ENCODE peak calls at places on chromosome 20, in ten cellular contexts. R is NCI-H82; Y is spleen; H is progenitor cell of endocrine pancreas; T is H9; K is stimulated activated CD4-positive, alpha-beta T cell treated with anti-CD3 and anti-CD28 coated beads, Interleukin-1b, Interleukin-23, amount 100 ng/mL, for 4 hours; M is iPS DF 19.7; B is GM10248; G is glutamatergic neuron; E is iPS-NIHi11. I is an unnamed sample.

GRCh38 chr20:33947709-33948295 is 45.9 kb upstream of the RALY start:
- DNase-seq in E (peak), K (no peak), H (no peak), B (no peak), Y (no peak), T (peak), R (peak), M (peak), G (peak), I (no peak)

GRCh38 chr20:301886-302848 is 4.8 kb downstream of the ZCCHC3 start:
- DNase-seq in E (no peak), K (no peak), R (no peak), B (no peak), T (no peak), G (no peak), H (no peak), Y (no peak), M (no peak), I (no peak)

GRCh38 chr20:10040070-10040970 is 5.5 kb downstream of the ANKEF1 start:
- DNase-seq in R (peak), M (no peak), G (no peak), K (no peak), H (no peak), B (no peak), Y (no peak), E (no peak), T (no peak), I (no peak)

GRCh38 chr20:50694379-50695143 is 3.2 kb upstream of the RIPOR3 start:
- DNase-seq in H (no peak), G (no peak), B (no peak), M (no peak), R (no peak), E (no peak), T (no peak), K (no peak), Y (no peak), I (no peak)

GRCh38 chr20:59141818-59142581 is 21.6 kb upstream of the ZNF831 start:
- DNase-seq in Y (no peak), R (peak), K (no peak), T (no peak), G (no peak), E (peak), B (no peak), M (peak), H (no peak), I (no peak)

GRCh38 chr20:60649541-60649940 is 602.5 kb upstream of the CDH4 start:
- DNase-seq in T (no peak), Y (no peak), G (no peak), K (no peak), B (no peak), M (no peak), R (no peak), H (no peak), E (no peak), I (no peak)

GRCh38 chr20:62368303-62368628 is 1.2 kb upstream of the LAMA5 start:
- DNase-seq in R (no peak), K (no peak), M (no peak), T (no peak), E (no peak), B (no peak), G (no peak), Y (no peak), H (no peak), I (no peak)

GRCh38 chr20:41086402-41087324 is 50.7 kb upstream of the PLCG1 start:
- DNase-seq in H (no peak), K (no peak), B (no peak), M (no peak), E (no peak), Y (no peak), T (no peak), G (no peak), R (no peak), I (no peak)

GRCh38 chr20:8020314-8021079 is 936 bp upstream of the TMX4 start:
- DNase-seq in H (no peak), G (no peak), M (no peak), K (no peak), R (peak), T (no peak), Y (no peak), E (no peak), B (peak), I (no peak)

GRCh38 chr20:49656304-49656703 is 57.4 kb downstream of the B4GALT5 start:
- DNase-seq in H (no peak), M (no peak), R (no peak), T (no peak), G (no peak), Y (no peak), K (no peak), E (no peak), B (no peak), I (no peak)

GRCh38 chr20:57838670-57839142 is 128.9 kb upstream of the PMEPA1 start:
- DNase-seq in Y (no peak), E (no peak), K (no peak), H (no peak), T (peak), M (no peak), R (peak), B (no peak), G (no peak), I (no peak)

GRCh38 chr20:40536866-40537265 is 152.2 kb downstream of the MAFB start:
- DNase-seq in B (no peak), R (no peak), Y (no peak), E (no peak), T (no peak), G (no peak), K (no peak), H (no peak), M (no peak), I (no peak)

GRCh38 chr20:56483970-56484369 is 15.5 kb downstream of the RTF2 start:
- DNase-seq in E (no peak), K (no peak), H (no peak), B (no peak), T (no peak), M (no peak), R (no peak), G (no peak), Y (no peak), I (no peak)

I was measured in dorsolateral prefrontal cortex.